ENCODE peak calls at places on chromosomes 11 and 22, in seven cellular contexts. I, L, B, E, T, W and S are unnamed samples.

GRCh38 chr11:117456027-117456720 is 128.5 kb downstream of the CEP164 start:
- DNase-seq in I (no peak), L (no peak), T (no peak), E (no peak), B (no peak), W (no peak), S (no peak)

GRCh38 chr11:33187851-33188722 is 26.8 kb upstream of the CSTF3 start:
- DNase-seq in L (no peak), E (no peak), B (no peak), I (no peak), W (no peak), T (no peak), S (no peak)

GRCh38 chr22:30627480-30627879 is 8.1 kb upstream of the SLC35E4 start:
- DNase-seq in E (no peak), L (no peak), B (no peak), T (no peak), W (no peak), I (no peak), S (no peak)

GRCh38 chr22:44719586-44720368 is 17.8 kb downstream of the PRR5 start:
- DNase-seq in E (no peak), T (no peak), L (no peak), I (no peak), B (no peak), W (no peak), S (no peak)

GRCh38 chr11:123682976-123683375 is 28.6 kb upstream of the SCN3B start:
- DNase-seq in T (no peak), B (no peak), E (no peak), W (no peak), I (no peak), L (no peak), S (no peak)

GRCh38 chr11:120894207-120894989 is 129.5 kb upstream of the TBCEL start:
- DNase-seq in E (peak), B (no peak), W (no peak), L (no peak), I (no peak), T (no peak), S (no peak)

GRCh38 chr11:1478011-1478410 is 8.6 kb downstream of the MOB2 start:
- DNase-seq in W (no peak), B (no peak), I (no peak), T (no peak), E (no peak), L (no peak), S (no peak)

GRCh38 chr11:61966673-61967176 is 709 bp downstream of the FTH1 start:
- DNase-seq in E (no peak), T (peak), B (no peak), L (no peak), W (no peak), I (peak), S (peak)

GRCh38 chr11:68673991-68674390 is 10.4 kb upstream of the GAL start:
- DNase-seq in L (no peak), B (no peak), W (no peak), T (no peak), I (no peak), E (no peak), S (no peak)

GRCh38 chr11:106379265-106379664 is 301.8 kb downstream of the AASDHPPT start:
- DNase-seq in T (no peak), E (no peak), B (no peak), L (no peak), I (no peak), W (no peak), S (no peak)

GRCh38 chr11:122367809-122368231 is 251.8 kb upstream of the BLID start:
- DNase-seq in L (no peak), B (no peak), I (no peak), W (no peak), T (peak), E (no peak), S (no peak)

GRCh38 chr11:84930863-84931262 is 696.3 kb downstream of the DLG2 start:
- DNase-seq in L (no peak), E (no peak), T (no peak), B (no peak), W (no peak), I (no peak), S (no peak)

GRCh38 chr22:33873186-33873585 is 47.1 kb downstream of the LARGE1 start:
- DNase-seq in W (no peak), T (no peak), E (no peak), B (no peak), I (no peak), L (no peak), S (no peak)

GRCh38 chr11:123560001-123560400 is 94.4 kb downstream of the SCN3B start:
- DNase-seq in E (peak), T (peak), L (no peak), W (peak), I (no peak), B (no peak), S (no peak)

GRCh38 chr11:61489833-61490585 is 18.5 kb upstream of the LRRC10B start:
- DNase-seq in T (peak), I (no peak), E (no peak), B (no peak), L (no peak), W (no peak), S (no peak)